ENCODE peak calls at places on chromosome 5, in ten cellular contexts. Q is HepG2, E is sigmoid colon, D is A549, R is ovary, A is K562, L is tibial nerve, B is H1, Y is transverse colon, J is esophagus muscularis mucosa. C is an unnamed sample.

GRCh38 chr5:149130121-149130931 is 11.0 kb upstream of the ABLIM3 start:
- DNase-seq in Q (no peak), E (no peak), D (no peak), R (no peak), A (no peak), L (no peak), B (no peak), Y (no peak), J (no peak), C (no peak)

GRCh38 chr5:131462479-131462878 is 172.6 kb downstream of the RAPGEF6 start:
- DNase-seq in Q (no peak), E (no peak), D (no peak), R (no peak), A (no peak), L (no peak), B (no peak), Y (no peak), J (no peak), C (no peak)

GRCh38 chr5:76083555-76084495 is 642 bp downstream of the SV2C start:
- DNase-seq in Q (no peak), E (no peak), D (no peak), R (no peak), A (no peak), L (no peak), B (no peak), Y (no peak), J (no peak), C (no peak)

GRCh38 chr5:167916706-167917105 is 374.7 kb upstream of the WWC1 start:
- DNase-seq in Q (no peak), E (peak; percentile 71), D (no peak), R (peak; percentile 35), A (no peak), L (peak; percentile 48), B (no peak), Y (peak; percentile 14), J (no peak), C (no peak)

GRCh38 chr5:131382407-131383395 is 118.8 kb downstream of the CDC42SE2 start:
- DNase-seq in Q (peak; percentile 66), E (no peak), D (peak; percentile 70), R (no peak), A (peak; percentile 86), L (no peak), B (peak; percentile 31), Y (no peak), J (no peak), C (no peak)

GRCh38 chr5:68253612-68254341 is 38.2 kb downstream of the PIK3R1 start:
- DNase-seq in Q (no peak), E (no peak), D (no peak), R (no peak), A (no peak), L (no peak), B (no peak), Y (no peak), J (no peak), C (no peak)

GRCh38 chr5:22835630-22836029 is 17.5 kb downstream of the CDH12 start:
- DNase-seq in Q (no peak), E (no peak), D (no peak), R (no peak), A (no peak), L (no peak), B (no peak), Y (no peak), J (no peak), C (no peak)

GRCh38 chr5:133509742-133510079 is 102.6 kb downstream of the FSTL4 start:
- DNase-seq in Q (no peak), E (no peak), D (no peak), R (no peak), A (no peak), L (no peak), B (no peak), Y (no peak), J (peak; percentile 57), C (no peak)

DNA sequence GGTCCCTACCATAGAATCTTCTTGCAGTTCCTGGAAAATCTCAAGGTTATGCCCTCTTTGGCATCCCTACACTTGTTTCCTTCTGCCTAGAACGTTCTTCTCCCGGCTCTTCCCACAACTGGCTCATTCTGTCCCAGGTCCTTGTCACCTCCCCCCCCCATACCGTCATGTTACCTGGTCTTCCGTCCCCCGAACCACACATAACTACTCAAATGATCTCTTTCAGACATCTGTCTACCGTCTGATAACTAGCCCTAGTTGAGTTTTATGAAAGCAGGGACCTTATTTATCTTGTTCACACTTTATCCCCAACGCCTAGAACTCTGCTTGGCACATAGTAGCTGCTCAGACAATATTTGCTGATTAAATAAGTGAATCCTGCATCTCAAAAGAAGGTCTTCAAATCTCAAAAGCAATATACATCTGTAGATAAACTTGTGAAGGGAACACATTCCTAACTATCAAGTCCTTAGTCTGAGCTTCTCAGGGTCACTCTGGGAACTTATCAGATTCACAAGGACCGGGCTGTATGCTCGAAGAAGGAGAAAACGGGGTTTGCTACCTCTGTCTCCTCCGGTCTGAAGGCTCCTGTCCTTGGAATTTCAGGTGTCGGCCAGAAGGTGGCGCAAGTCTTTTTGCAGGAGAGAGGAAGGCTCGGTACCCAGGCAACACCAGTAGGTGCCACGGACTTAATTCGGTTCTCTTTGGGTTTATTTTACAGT is 30.0 kb downstream of the LCP2 start:
- DNase-seq in Q (peak; percentile 28), E (peak; percentile 92), D (peak; percentile 79), R (peak; percentile 71), A (peak; percentile 85), L (peak; percentile 78), B (no peak), Y (peak; percentile 77), J (no peak), C (peak; percentile 70)
- TF ChIP-seq CTCF in Q (peak; percentile 64), E (peak; percentile 85), D (peak; percentile 85), R (no peak), A (peak; percentile 85), L (peak; percentile 82), B (peak; percentile 89), Y (peak; percentile 78), J (peak; percentile 86), C (no peak)

GRCh38 chr5:14155075-14155474 is 11.9 kb downstream of the TRIO start:
- DNase-seq in Q (no peak), E (no peak), D (no peak), R (no peak), A (no peak), L (no peak), B (no peak), Y (no peak), J (no peak), C (no peak)

GRCh38 chr5:14155730-14156129 is 12.6 kb downstream of the TRIO start:
- DNase-seq in Q (no peak), E (no peak), D (no peak), R (no peak), A (no peak), L (no peak), B (no peak), Y (no peak), J (no peak), C (no peak)

GRCh38 chr5:14153932-14154646 is 10.9 kb downstream of the TRIO start:
- DNase-seq in Q (no peak), E (peak; percentile 93), D (no peak), R (no peak), A (no peak), L (peak; percentile 57), B (no peak), Y (peak; percentile 78), J (peak; percentile 94), C (peak; percentile 58)

GRCh38 chr5:14156611-14157493 is 13.7 kb downstream of the TRIO start:
- DNase-seq in Q (peak; percentile 34), E (no peak), D (peak; percentile 70), R (no peak), A (no peak), L (peak; percentile 56), B (no peak), Y (no peak), J (no peak), C (no peak)

DNA sequence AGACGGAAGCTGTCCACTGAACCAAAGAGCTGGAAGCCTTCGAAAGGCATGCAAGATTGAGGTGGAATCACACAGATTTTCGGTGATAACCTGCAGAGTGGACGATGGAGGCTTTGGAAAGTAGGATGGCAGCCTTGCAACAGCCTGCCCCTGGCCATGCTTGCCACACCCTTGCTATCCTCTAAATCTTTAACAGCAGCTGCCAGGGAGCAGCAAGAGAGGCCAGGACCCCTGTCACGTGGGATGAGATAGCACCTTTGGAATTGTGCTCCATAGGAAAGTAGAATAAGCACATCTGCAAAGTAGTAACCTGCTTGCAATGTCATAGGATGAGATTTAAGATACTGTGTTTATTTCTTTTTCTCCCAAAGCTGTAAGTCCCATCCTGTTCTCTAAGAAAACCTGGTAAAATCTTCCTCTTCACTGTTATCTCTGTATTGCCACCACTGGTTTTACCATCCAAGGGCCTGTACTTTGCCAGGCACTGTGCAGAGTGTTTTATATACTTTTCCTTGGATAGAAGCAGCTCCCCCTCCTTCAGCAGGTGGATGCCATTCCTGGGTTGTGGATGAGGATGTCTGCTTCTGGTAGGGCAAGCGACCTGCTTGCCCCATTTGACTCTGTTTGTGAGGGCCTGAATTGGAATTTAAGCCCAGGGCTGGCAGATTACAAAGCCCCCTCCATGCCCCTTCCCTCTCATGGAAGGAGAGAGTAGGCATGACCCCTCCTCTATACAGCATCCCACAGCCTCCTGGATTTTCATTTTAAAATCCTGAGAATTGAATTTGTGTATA is 10.1 kb downstream of the TRIO start:
- DNase-seq in Q (no peak), E (no peak), D (no peak), R (no peak), A (no peak), L (no peak), B (no peak), Y (no peak), J (no peak), C (no peak)
- TF ChIP-seq EP300 in Q (no peak), E (no peak), D (no peak), R (no peak), A (no peak), L (no peak), B (no peak), Y (no peak), J (no peak), C (no peak)

GRCh38 chr5:178642351-178642909 is 15.6 kb upstream of the CLK4 start:
- DNase-seq in Q (no peak), E (no peak), D (no peak), R (no peak), A (no peak), L (no peak), B (no peak), Y (no peak), J (peak; percentile 88), C (no peak)

GRCh38 chr5:178644826-178645545 is 18.1 kb upstream of the CLK4 start:
- DNase-seq in Q (no peak), E (no peak), D (no peak), R (no peak), A (no peak), L (no peak), B (no peak), Y (no peak), J (no peak), C (no peak)

GRCh38 chr5:178637356-178638069 is 10.7 kb upstream of the CLK4 start:
- DNase-seq in Q (no peak), E (no peak), D (no peak), R (no peak), A (no peak), L (no peak), B (no peak), Y (no peak), J (peak; percentile 66), C (no peak)

GRCh38 chr5:178640331-178641045 is 13.6 kb upstream of the CLK4 start:
- DNase-seq in Q (no peak), E (no peak), D (no peak), R (no peak), A (no peak), L (no peak), B (no peak), Y (no peak), J (peak; percentile 82), C (no peak)

DNA sequence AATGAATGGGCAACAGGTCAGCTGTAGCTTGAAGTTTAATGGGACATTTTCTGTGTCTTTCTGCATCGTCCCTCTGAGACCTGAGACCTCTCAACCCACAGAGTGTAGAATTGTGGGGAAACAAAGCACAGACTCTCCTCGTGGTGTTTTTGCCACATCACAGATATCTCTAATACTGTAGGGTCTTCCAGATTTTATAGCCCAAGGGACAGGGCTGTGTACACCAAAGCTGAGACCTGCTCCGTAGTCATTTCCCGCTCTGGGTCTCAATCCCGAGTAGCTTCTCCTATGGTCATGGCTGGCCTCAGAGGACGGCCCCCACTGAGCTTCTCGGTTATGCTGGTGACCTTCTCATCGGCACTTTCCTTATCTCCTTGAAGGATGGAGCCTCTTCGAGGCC is 14.9 kb upstream of the CLK4 start:
- DNase-seq in Q (no peak), E (no peak), D (no peak), R (no peak), A (no peak), L (no peak), B (no peak), Y (no peak), J (peak; percentile 90), C (no peak)
- TF ChIP-seq CTCF in Q (no peak), E (no peak), D (no peak), R (no peak), A (no peak), L (no peak), B (no peak), Y (no peak), J (no peak), C (no peak)

GRCh38 chr5:128408622-128409021 is 129.4 kb downstream of the FBN2 start:
- DNase-seq in Q (no peak), E (no peak), D (no peak), R (no peak), A (no peak), L (no peak), B (no peak), Y (no peak), J (no peak), C (no peak)

GRCh38 chr5:128409401-128409800 is 128.6 kb downstream of the FBN2 start:
- DNase-seq in Q (no peak), E (no peak), D (no peak), R (no peak), A (no peak), L (no peak), B (no peak), Y (no peak), J (no peak), C (no peak)

GRCh38 chr5:128414469-128414868 is 123.6 kb downstream of the FBN2 start:
- DNase-seq in Q (no peak), E (no peak), D (no peak), R (no peak), A (no peak), L (no peak), B (no peak), Y (no peak), J (no peak), C (no peak)

GRCh38 chr5:128413356-128413755 is 124.7 kb downstream of the FBN2 start:
- DNase-seq in Q (no peak), E (no peak), D (no peak), R (no peak), A (no peak), L (no peak), B (no peak), Y (no peak), J (no peak), C (no peak)

DNA sequence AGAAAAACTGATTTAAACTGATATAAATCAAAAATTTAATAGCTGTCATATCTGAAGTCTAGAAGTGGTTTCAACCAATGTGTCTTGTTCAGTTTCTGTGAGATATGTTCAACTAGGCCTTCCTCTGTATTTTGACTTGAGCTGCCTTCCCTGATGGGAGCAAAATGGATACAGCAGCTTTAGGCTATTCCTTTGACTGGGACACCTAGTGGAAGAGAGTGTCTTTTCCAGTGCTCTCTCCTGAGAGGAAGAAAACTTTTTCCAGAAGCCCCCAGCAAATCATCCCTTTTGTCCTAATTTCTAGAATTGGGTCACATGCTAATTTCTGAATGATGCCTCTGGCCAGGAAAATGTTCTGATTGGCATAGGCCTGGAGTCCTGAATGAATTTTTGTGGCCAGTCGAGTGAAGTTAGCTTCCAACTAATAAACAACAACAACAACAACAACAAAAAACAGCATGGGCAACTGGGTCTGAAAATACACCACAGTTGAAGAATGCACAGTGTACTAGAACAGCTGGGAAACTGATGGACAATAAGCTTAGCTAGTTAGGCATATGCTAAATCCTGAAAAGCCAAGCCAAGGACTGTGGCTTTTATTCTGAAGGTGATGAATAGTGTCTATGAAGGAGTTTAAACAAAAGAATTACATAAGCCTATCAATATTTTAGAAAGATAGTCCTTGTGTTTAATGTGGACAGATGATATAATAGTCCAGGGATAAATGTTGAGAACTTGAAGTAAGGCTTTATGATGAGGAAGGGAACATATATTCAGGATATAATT is 125.7 kb downstream of the FBN2 start:
- DNase-seq in Q (no peak), E (no peak), D (no peak), R (no peak), A (no peak), L (no peak), B (no peak), Y (no peak), J (no peak), C (no peak)
- TF ChIP-seq EP300 in Q (no peak), E (no peak), D (no peak), R (no peak), A (no peak), L (no peak), B (no peak), Y (no peak), J (no peak), C (no peak)